ENCODE peak calls at places on chromosomes 3 and 15, in six cellular contexts. X is hepatocyte, E is fibroblast of mammary gland, A is brain microvascular endothelial cell, Y is GM13977, I is lung. G is an unnamed sample.

GRCh38 chr3:11185564-11186317 is 31.4 kb downstream of the HRH1 start:
- DNase-seq in E (peak), Y (no peak), I (peak), A (peak), X (peak), G (peak)

GRCh38 chr3:188546835-188547670 is 393.1 kb downstream of the LPP start:
- DNase-seq in I (no peak), E (peak), A (peak), X (peak), Y (no peak), G (peak)

GRCh38 chr3:9351709-9352126 is 11.1 kb upstream of the THUMPD3 start:
- DNase-seq in X (peak), A (no peak), Y (no peak), I (no peak), E (no peak), G (no peak)

GRCh38 chr3:38133557-38134405 is 3.1 kb downstream of the ACAA1 start:
- DNase-seq in A (no peak), Y (no peak), X (peak), I (peak), E (no peak), G (no peak)

GRCh38 chr3:133038731-133039398 is 674 bp downstream of the TMEM108 start:
- DNase-seq in A (peak), E (no peak), I (peak), Y (peak), X (peak), G (peak)

GRCh38 chr3:8549354-8549753 is 47.7 kb downstream of the LMCD1 start:
- DNase-seq in Y (no peak), X (no peak), E (no peak), I (no peak), A (no peak), G (no peak)

GRCh38 chr3:12882336-12883310 is 41.3 kb upstream of the RPL32 start:
- DNase-seq in I (no peak), A (no peak), X (no peak), Y (no peak), E (no peak), G (no peak)

GRCh38 chr3:42235532-42235931 is 30.5 kb downstream of the CCK start:
- DNase-seq in A (no peak), I (no peak), X (no peak), Y (no peak), E (no peak), G (no peak)

GRCh38 chr15:41891946-41892345 is 1.9 kb downstream of the SPTBN5 start:
- DNase-seq in E (no peak), I (no peak), Y (no peak), A (no peak), X (no peak), G (no peak)

GRCh38 chr3:74402821-74403220 is 211.6 kb downstream of the CNTN3 start:
- DNase-seq in X (no peak), I (no peak), Y (no peak), A (no peak), E (no peak), G (no peak)

GRCh38 chr3:156307704-156308103 is 187.3 kb downstream of the KCNAB1 start:
- DNase-seq in I (peak), Y (no peak), A (peak), X (no peak), E (peak), G (peak)

GRCh38 chr3:95217661-95218060 is 1154.8 kb downstream of the NSUN3 start:
- DNase-seq in E (no peak), A (no peak), I (no peak), Y (no peak), X (no peak), G (no peak)

GRCh38 chr15:20645956-20646355 is 104.4 kb upstream of the GOLGA6L6 start:
- DNase-seq in X (no peak), E (no peak), I (peak), A (no peak), Y (no peak), G (no peak)

DNA sequence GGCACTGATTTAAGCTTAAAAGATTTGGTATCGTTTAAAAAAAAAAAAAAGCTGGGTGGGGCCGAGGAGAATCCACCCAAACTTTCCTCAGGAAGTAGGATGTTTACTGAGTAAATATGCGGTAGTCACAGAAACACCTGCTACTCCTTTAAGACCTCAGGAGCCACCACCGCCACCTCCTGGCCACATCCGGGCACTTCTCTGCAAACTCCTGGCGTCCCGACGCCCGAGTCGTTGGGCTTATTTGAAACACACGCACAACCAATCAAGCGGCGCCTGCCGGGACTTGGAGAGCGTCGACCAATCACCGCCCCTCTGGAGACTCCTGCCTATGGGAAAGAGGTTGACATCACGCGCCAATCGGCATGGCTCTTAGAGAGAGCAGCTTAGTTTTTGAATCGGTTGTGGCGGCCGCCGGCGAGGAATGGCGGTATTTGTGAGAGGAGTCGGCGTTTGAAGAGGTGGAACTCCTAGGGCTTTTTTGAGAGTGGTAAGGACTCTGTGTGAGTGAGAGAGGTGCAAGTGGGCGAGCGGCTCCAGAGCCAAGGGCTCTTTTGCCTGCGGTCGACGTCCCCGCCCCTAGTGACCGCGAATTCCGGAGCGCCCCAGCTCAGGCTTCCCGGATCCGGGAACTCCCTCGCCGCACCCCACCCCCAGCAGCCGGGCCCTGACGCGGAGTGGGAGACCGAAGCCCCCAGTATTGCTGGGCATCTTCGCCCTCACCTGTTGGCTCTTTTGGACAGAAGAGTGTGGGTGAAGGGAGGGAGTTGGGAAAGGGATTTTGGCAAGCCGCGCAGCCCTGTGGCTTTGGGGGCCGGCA is at the start of gene ECT2:
- DNase-seq in X (peak), A (peak), E (peak), I (peak), Y (peak), G (peak)
- TF ChIP-seq CTCF in X (peak), A (peak), E (peak), I (peak), Y (peak), G (peak)

GRCh38 chr3:46707601-46708011 is 6.4 kb downstream of the TMIE start:
- DNase-seq in I (no peak), A (no peak), X (no peak), E (no peak), Y (no peak), G (no peak)

GRCh38 chr3:46708401-46709146 is 7.4 kb downstream of the TMIE start:
- DNase-seq in X (no peak), A (no peak), E (no peak), Y (no peak), I (no peak), G (no peak)

GRCh38 chr3:46705751-46706572 is 4.8 kb downstream of the TMIE start:
- DNase-seq in Y (no peak), A (peak), I (no peak), E (peak), X (peak), G (peak)

GRCh38 chr3:46705022-46705530 is 3.9 kb downstream of the TMIE start:
- DNase-seq in A (peak), I (peak), X (peak), Y (peak), E (peak), G (peak)

DNA sequence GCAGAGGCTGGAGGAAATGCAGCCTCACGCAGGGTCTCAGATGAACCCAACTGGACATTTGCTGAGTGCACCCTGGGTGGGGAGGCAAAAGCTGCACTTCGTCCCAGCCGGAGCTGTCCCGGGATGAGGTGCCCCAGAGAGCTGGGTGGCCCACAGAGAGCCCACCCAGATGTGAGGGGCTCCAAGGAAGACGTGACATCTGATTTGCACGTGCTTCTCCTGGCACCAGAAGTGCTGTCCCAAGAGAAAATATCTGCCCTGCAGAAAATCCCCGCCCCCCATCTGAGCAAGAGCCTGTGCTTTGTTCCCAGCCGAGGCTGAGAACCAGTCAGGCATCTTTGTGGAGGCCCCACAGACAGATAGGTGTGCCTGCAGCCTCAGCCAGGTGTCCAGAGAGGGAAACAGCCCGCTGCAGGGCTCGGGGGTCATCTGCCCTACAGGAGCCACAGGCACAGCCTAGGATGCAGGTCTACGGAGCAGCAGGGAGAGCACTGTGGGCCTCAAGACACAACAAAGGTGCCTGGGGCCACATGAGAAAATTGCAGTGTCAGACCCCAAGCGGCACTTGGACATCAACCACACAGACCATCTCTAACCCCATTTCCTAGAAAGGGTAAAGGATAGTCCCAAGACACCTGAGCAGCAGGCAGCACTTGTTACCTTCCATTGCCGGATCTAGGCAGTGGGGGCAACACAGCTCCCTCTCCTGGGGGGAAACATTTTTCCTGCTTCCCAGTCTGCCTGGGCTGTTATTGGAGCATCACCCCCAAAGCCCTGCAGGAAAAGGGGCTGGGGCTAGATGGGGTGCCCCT is 5.8 kb downstream of the TMIE start:
- DNase-seq in Y (no peak), X (no peak), A (no peak), E (no peak), I (no peak), G (no peak)
- TF ChIP-seq CTCF in Y (no peak), X (no peak), A (peak), E (no peak), I (no peak), G (no peak)

GRCh38 chr15:90885432-90886290 is 1.4 kb downstream of the FES start:
- DNase-seq in X (peak), I (peak), Y (peak), A (peak), E (peak), G (peak)

GRCh38 chr15:90887037-90887481 is 2.8 kb downstream of the FES start:
- DNase-seq in I (no peak), X (no peak), A (no peak), Y (no peak), E (no peak), G (no peak)

GRCh38 chr15:90884719-90885431 is 571 bp downstream of the FES start:
- DNase-seq in E (no peak), X (no peak), A (no peak), I (no peak), Y (no peak), G (no peak)

GRCh38 chr15:90883971-90884718 is at the start of gene FES:
- DNase-seq in A (no peak), Y (peak), I (peak), X (peak), E (no peak), G (peak)

GRCh38 chr15:90886291-90886614 is 1.9 kb downstream of the FES start:
- DNase-seq in Y (no peak), X (no peak), A (no peak), I (no peak), E (no peak), G (no peak)
- TF ChIP-seq CTCF in Y (no peak), X (no peak), A (no peak), I (no peak), E (no peak), G (no peak)

GRCh38 chr3:50210510-50211367 is 5.7 kb downstream of the SLC38A3 start:
- DNase-seq in I (no peak), E (no peak), Y (no peak), A (no peak), X (peak), G (no peak)

GRCh38 chr3:50212971-50213370 is 7.9 kb downstream of the SLC38A3 start:
- DNase-seq in X (no peak), I (no peak), A (no peak), E (no peak), Y (no peak), G (no peak)

GRCh38 chr3:50213383-50213782 is 8.3 kb downstream of the SLC38A3 start:
- DNase-seq in Y (no peak), E (no peak), I (no peak), A (no peak), X (no peak), G (no peak)

GRCh38 chr3:50211930-50212329 is 6.9 kb downstream of the SLC38A3 start:
- DNase-seq in X (no peak), I (no peak), Y (no peak), E (peak), A (no peak), G (peak)

GRCh38 chr3:50212502-50212901 is 7.4 kb downstream of the SLC38A3 start:
- DNase-seq in Y (no peak), E (no peak), I (no peak), A (no peak), X (no peak), G (no peak)
- TF ChIP-seq CTCF in Y (no peak), E (no peak), I (no peak), A (peak), X (no peak), G (no peak)

GRCh38 chr3:106332884-106333283 is 464.1 kb upstream of the CBLB start:
- DNase-seq in X (no peak), E (peak), A (no peak), Y (no peak), I (no peak), G (no peak)
- TF ChIP-seq CTCF in X (no peak), E (no peak), A (no peak), Y (peak), I (no peak), G (no peak)

DNA sequence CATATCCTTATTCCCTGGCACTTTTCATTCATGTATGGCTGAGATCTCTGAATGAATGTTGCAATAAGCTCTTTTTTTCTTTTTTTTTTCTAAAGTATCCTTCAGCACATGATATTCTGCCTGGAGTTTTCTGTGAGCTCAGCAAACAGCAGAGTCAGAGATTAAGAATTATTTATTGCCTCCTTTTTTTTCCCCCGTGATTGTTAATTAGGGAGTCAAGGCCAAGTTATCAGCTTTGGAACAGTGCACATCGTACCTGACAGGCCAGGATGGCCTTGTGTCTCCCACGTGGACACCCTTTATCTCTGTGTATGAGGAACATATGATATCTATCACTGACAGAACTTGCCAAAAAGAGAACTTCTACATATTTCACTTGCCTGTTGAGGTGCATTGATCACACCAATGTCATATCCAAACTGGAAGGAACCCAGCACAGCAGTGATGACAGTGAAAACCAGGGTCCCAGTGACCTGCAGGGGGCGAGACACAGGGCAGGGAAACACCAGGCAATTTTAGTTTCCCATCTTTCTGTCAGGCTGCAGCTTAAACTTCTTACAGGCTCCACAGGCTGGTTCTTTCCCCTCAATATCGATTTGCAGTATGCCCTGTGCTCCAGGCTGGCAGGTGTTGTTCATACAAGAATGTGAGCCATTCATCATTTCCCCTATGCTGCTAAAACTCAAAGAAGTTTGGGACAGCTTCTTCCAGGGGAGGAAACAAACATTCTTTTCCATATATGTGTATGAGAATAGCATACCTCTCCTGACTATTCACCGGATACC is 8.2 kb downstream of the SLC2A2 start:
- DNase-seq in X (peak), E (no peak), A (no peak), I (no peak), Y (no peak), G (no peak)
- TF ChIP-seq CTCF in X (peak), E (peak), A (peak), I (no peak), Y (peak), G (peak)

GRCh38 chr3:176663819-176664218 is 533.5 kb downstream of the TBL1XR1 start:
- DNase-seq in I (no peak), X (peak), E (peak), Y (no peak), A (peak), G (peak)
- TF ChIP-seq CTCF in I (no peak), X (peak), E (peak), Y (peak), A (peak), G (peak)

GRCh38 chr3:143970773-143971366 is 753 bp upstream of the DIPK2A start:
- DNase-seq in A (peak), Y (peak), I (peak), X (peak), E (peak), G (peak)
- TF ChIP-seq CTCF in A (peak), Y (no peak), I (no peak), X (no peak), E (no peak), G (no peak)

DNA sequence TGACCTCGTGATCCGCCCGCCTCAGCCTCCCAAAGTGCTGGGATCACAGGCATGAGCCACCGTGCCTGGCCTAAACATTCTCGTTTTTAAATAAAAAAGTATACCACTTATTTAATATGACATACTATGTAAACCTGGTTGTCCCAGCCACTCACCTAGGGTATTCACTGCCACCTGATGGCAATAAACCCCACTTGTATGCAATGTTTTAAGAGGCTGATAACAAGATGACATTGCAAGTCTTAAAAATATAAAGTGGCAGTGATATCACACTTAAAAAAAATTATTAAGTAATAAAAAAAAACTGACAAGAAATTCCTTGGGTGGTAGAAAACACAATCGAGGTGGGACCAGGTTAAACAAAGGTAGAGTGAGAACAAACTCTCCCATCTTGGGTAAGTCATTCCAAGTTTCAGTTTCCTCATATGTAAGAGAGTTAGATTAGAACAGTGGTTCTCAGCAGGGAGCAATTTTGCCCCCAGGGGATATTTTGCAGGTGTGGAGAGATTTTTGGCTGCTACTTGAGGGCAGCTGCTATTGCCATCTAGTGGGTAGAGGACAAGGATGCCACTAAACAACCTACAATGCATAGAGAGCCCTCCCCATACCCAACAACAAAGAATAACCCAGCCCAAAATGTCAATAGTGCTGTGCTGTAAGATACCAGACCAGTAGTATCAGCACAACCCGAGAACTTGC is 14.5 kb downstream of the ARF4 start:
- DNase-seq in X (peak), A (no peak), I (no peak), E (no peak), Y (no peak), G (no peak)
- TF ChIP-seq CTCF in X (peak), A (peak), I (no peak), E (peak), Y (peak), G (no peak)